ENCODE peak calls at places on chromosomes 1 and 21, in nine cellular contexts. One of them, this sample, is unnamed.

GRCh38 chr1:157399984-157400382 is 152.3 kb downstream of the FCRL5 start:
- DNase-seq in iPS-NIHi11: no peak
- DNase-seq in dermis microvascular lymphatic vessel endothelial cell: no peak
- DNase-seq in T-cell: peak; percentile 12
- DNase-seq in naive thymus-derived CD8-positive, alpha-beta T cell: no peak
- DNase-seq in progenitor cell of endocrine pancreas: no peak
- DNase-seq in GM12865: peak; percentile 62
- DNase-seq in astrocyte of the cerebellum: no peak
- DNase-seq in CD8-positive, alpha-beta memory T cell: no peak
- DNase-seq in this sample: no peak

GRCh38 chr1:231369282-231369681 is 31.2 kb downstream of the SPRTN start:
- DNase-seq in dermis microvascular lymphatic vessel endothelial cell: no peak
- DNase-seq in GM12865: no peak
- DNase-seq in CD8-positive, alpha-beta memory T cell: no peak
- DNase-seq in T-cell: no peak
- DNase-seq in progenitor cell of endocrine pancreas: no peak
- DNase-seq in naive thymus-derived CD8-positive, alpha-beta T cell: no peak
- DNase-seq in iPS-NIHi11: no peak
- DNase-seq in astrocyte of the cerebellum: no peak
- DNase-seq in this sample: no peak

GRCh38 chr1:29513357-29513756 is 277.0 kb downstream of the PTPRU start:
- DNase-seq in GM12865: peak; percentile 53
- DNase-seq in iPS-NIHi11: peak; percentile 73
- DNase-seq in naive thymus-derived CD8-positive, alpha-beta T cell: no peak
- DNase-seq in dermis microvascular lymphatic vessel endothelial cell: peak; percentile 31
- DNase-seq in progenitor cell of endocrine pancreas: no peak
- DNase-seq in CD8-positive, alpha-beta memory T cell: no peak
- DNase-seq in T-cell: no peak
- DNase-seq in astrocyte of the cerebellum: peak; percentile 42
- DNase-seq in this sample: peak; percentile 56

GRCh38 chr1:33234131-33234530 is 22.2 kb upstream of the ZNF362 start:
- DNase-seq in astrocyte of the cerebellum: no peak
- DNase-seq in T-cell: no peak
- DNase-seq in iPS-NIHi11: no peak
- DNase-seq in GM12865: no peak
- DNase-seq in progenitor cell of endocrine pancreas: no peak
- DNase-seq in dermis microvascular lymphatic vessel endothelial cell: no peak
- DNase-seq in naive thymus-derived CD8-positive, alpha-beta T cell: no peak
- DNase-seq in CD8-positive, alpha-beta memory T cell: no peak
- DNase-seq in this sample: no peak

GRCh38 chr1:157252473-157252872 is 114.3 kb upstream of the ETV3 start:
- DNase-seq in CD8-positive, alpha-beta memory T cell: no peak
- DNase-seq in astrocyte of the cerebellum: peak; percentile 39
- DNase-seq in iPS-NIHi11: no peak
- DNase-seq in GM12865: no peak
- DNase-seq in naive thymus-derived CD8-positive, alpha-beta T cell: no peak
- DNase-seq in progenitor cell of endocrine pancreas: no peak
- DNase-seq in T-cell: no peak
- DNase-seq in dermis microvascular lymphatic vessel endothelial cell: no peak
- DNase-seq in this sample: no peak

GRCh38 chr1:152189657-152190442 is 30.8 kb upstream of the RPTN start:
- DNase-seq in naive thymus-derived CD8-positive, alpha-beta T cell: peak; percentile 28
- DNase-seq in T-cell: peak; percentile 59
- DNase-seq in astrocyte of the cerebellum: no peak
- DNase-seq in progenitor cell of endocrine pancreas: no peak
- DNase-seq in dermis microvascular lymphatic vessel endothelial cell: peak; percentile 55
- DNase-seq in CD8-positive, alpha-beta memory T cell: peak; percentile 45
- DNase-seq in GM12865: peak; percentile 71
- DNase-seq in iPS-NIHi11: peak; percentile 38
- DNase-seq in this sample: peak; percentile 41

GRCh38 chr1:211579434-211580302 is 707 bp upstream of the SLC30A1 start:
- DNase-seq in astrocyte of the cerebellum: no peak
- DNase-seq in progenitor cell of endocrine pancreas: no peak
- DNase-seq in iPS-NIHi11: no peak
- DNase-seq in CD8-positive, alpha-beta memory T cell: no peak
- DNase-seq in GM12865: no peak
- DNase-seq in dermis microvascular lymphatic vessel endothelial cell: no peak
- DNase-seq in T-cell: peak; percentile 59
- DNase-seq in naive thymus-derived CD8-positive, alpha-beta T cell: peak; percentile 75
- DNase-seq in this sample: no peak

GRCh38 chr1:7234471-7234755 is 449.2 kb downstream of the CAMTA1 start:
- DNase-seq in progenitor cell of endocrine pancreas: no peak
- DNase-seq in GM12865: no peak
- DNase-seq in astrocyte of the cerebellum: no peak
- DNase-seq in naive thymus-derived CD8-positive, alpha-beta T cell: no peak
- DNase-seq in dermis microvascular lymphatic vessel endothelial cell: no peak
- DNase-seq in T-cell: no peak
- DNase-seq in iPS-NIHi11: no peak
- DNase-seq in CD8-positive, alpha-beta memory T cell: no peak
- DNase-seq in this sample: no peak

GRCh38 chr1:172810480-172810879 is 151.6 kb downstream of the FASLG start:
- DNase-seq in T-cell: no peak
- DNase-seq in naive thymus-derived CD8-positive, alpha-beta T cell: no peak
- DNase-seq in iPS-NIHi11: no peak
- DNase-seq in astrocyte of the cerebellum: no peak
- DNase-seq in dermis microvascular lymphatic vessel endothelial cell: no peak
- DNase-seq in CD8-positive, alpha-beta memory T cell: no peak
- DNase-seq in progenitor cell of endocrine pancreas: no peak
- DNase-seq in GM12865: no peak
- DNase-seq in this sample: no peak

GRCh38 chr1:40132383-40133121 is 28.6 kb upstream of the RLF start:
- DNase-seq in naive thymus-derived CD8-positive, alpha-beta T cell: no peak
- DNase-seq in astrocyte of the cerebellum: no peak
- DNase-seq in GM12865: no peak
- DNase-seq in progenitor cell of endocrine pancreas: no peak
- DNase-seq in T-cell: no peak
- DNase-seq in dermis microvascular lymphatic vessel endothelial cell: no peak
- DNase-seq in iPS-NIHi11: no peak
- DNase-seq in CD8-positive, alpha-beta memory T cell: no peak
- DNase-seq in this sample: no peak

GRCh38 chr1:161864577-161864976 is 98.5 kb downstream of the ATF6 start:
- DNase-seq in iPS-NIHi11: no peak
- DNase-seq in astrocyte of the cerebellum: peak; percentile 44
- DNase-seq in GM12865: no peak
- DNase-seq in T-cell: peak; percentile 7
- DNase-seq in naive thymus-derived CD8-positive, alpha-beta T cell: no peak
- DNase-seq in CD8-positive, alpha-beta memory T cell: no peak
- DNase-seq in progenitor cell of endocrine pancreas: no peak
- DNase-seq in dermis microvascular lymphatic vessel endothelial cell: peak; percentile 18
- DNase-seq in this sample: no peak

GRCh38 chr1:2411801-2412394 is 466 bp downstream of the PEX10 start:
- DNase-seq in iPS-NIHi11: no peak
- DNase-seq in dermis microvascular lymphatic vessel endothelial cell: no peak
- DNase-seq in progenitor cell of endocrine pancreas: no peak
- DNase-seq in T-cell: no peak
- DNase-seq in naive thymus-derived CD8-positive, alpha-beta T cell: no peak
- DNase-seq in GM12865: no peak
- DNase-seq in CD8-positive, alpha-beta memory T cell: peak; percentile 27
- DNase-seq in astrocyte of the cerebellum: no peak
- DNase-seq in this sample: no peak

GRCh38 chr1:243345205-243345604 is 89.4 kb downstream of the SDCCAG8 start:
- DNase-seq in naive thymus-derived CD8-positive, alpha-beta T cell: no peak
- DNase-seq in astrocyte of the cerebellum: peak; percentile 11
- DNase-seq in progenitor cell of endocrine pancreas: no peak
- DNase-seq in iPS-NIHi11: no peak
- DNase-seq in GM12865: peak; percentile 5
- DNase-seq in T-cell: no peak
- DNase-seq in dermis microvascular lymphatic vessel endothelial cell: no peak
- DNase-seq in CD8-positive, alpha-beta memory T cell: no peak
- DNase-seq in this sample: no peak

GRCh38 chr1:201307239-201307638 is 23.9 kb downstream of the PKP1 start:
- DNase-seq in progenitor cell of endocrine pancreas: no peak
- DNase-seq in naive thymus-derived CD8-positive, alpha-beta T cell: no peak
- DNase-seq in iPS-NIHi11: no peak
- DNase-seq in T-cell: no peak
- DNase-seq in CD8-positive, alpha-beta memory T cell: no peak
- DNase-seq in astrocyte of the cerebellum: no peak
- DNase-seq in dermis microvascular lymphatic vessel endothelial cell: no peak
- DNase-seq in GM12865: no peak
- DNase-seq in this sample: no peak

GRCh38 chr1:242016518-242016917 is 17.6 kb upstream of the MAP1LC3C start:
- DNase-seq in dermis microvascular lymphatic vessel endothelial cell: no peak
- DNase-seq in CD8-positive, alpha-beta memory T cell: no peak
- DNase-seq in T-cell: no peak
- DNase-seq in iPS-NIHi11: no peak
- DNase-seq in astrocyte of the cerebellum: no peak
- DNase-seq in GM12865: no peak
- DNase-seq in progenitor cell of endocrine pancreas: no peak
- DNase-seq in naive thymus-derived CD8-positive, alpha-beta T cell: no peak
- DNase-seq in this sample: no peak

GRCh38 chr1:89957063-89957462 is 37.8 kb upstream of the ZNF326 start:
- DNase-seq in CD8-positive, alpha-beta memory T cell: no peak
- DNase-seq in GM12865: no peak
- DNase-seq in astrocyte of the cerebellum: no peak
- DNase-seq in T-cell: peak; percentile 12
- DNase-seq in dermis microvascular lymphatic vessel endothelial cell: no peak
- DNase-seq in naive thymus-derived CD8-positive, alpha-beta T cell: no peak
- DNase-seq in iPS-NIHi11: no peak
- DNase-seq in progenitor cell of endocrine pancreas: no peak
- DNase-seq in this sample: no peak

GRCh38 chr21:42213082-42213774 is 5.7 kb upstream of the ABCG1 start:
- DNase-seq in iPS-NIHi11: no peak
- DNase-seq in T-cell: no peak
- DNase-seq in GM12865: no peak
- DNase-seq in dermis microvascular lymphatic vessel endothelial cell: no peak
- DNase-seq in CD8-positive, alpha-beta memory T cell: no peak
- DNase-seq in naive thymus-derived CD8-positive, alpha-beta T cell: no peak
- DNase-seq in progenitor cell of endocrine pancreas: no peak
- DNase-seq in astrocyte of the cerebellum: no peak
- DNase-seq in this sample: no peak

GRCh38 chr1:240190881-240191385 is 99.2 kb downstream of the FMN2 start:
- DNase-seq in T-cell: no peak
- DNase-seq in progenitor cell of endocrine pancreas: no peak
- DNase-seq in dermis microvascular lymphatic vessel endothelial cell: no peak
- DNase-seq in CD8-positive, alpha-beta memory T cell: no peak
- DNase-seq in iPS-NIHi11: no peak
- DNase-seq in astrocyte of the cerebellum: peak; percentile 99
- DNase-seq in GM12865: peak; percentile 14
- DNase-seq in naive thymus-derived CD8-positive, alpha-beta T cell: no peak
- DNase-seq in this sample: no peak

GRCh38 chr1:89532228-89532627 is 7.6 kb downstream of the LRRC8B start:
- DNase-seq in naive thymus-derived CD8-positive, alpha-beta T cell: no peak
- DNase-seq in progenitor cell of endocrine pancreas: no peak
- DNase-seq in CD8-positive, alpha-beta memory T cell: no peak
- DNase-seq in GM12865: no peak
- DNase-seq in dermis microvascular lymphatic vessel endothelial cell: no peak
- DNase-seq in T-cell: no peak
- DNase-seq in iPS-NIHi11: no peak
- DNase-seq in astrocyte of the cerebellum: no peak
- DNase-seq in this sample: no peak

GRCh38 chr1:98659879-98660278 is 1.6 kb upstream of the SNX7 start:
- DNase-seq in dermis microvascular lymphatic vessel endothelial cell: no peak
- DNase-seq in CD8-positive, alpha-beta memory T cell: no peak
- DNase-seq in GM12865: no peak
- DNase-seq in astrocyte of the cerebellum: no peak
- DNase-seq in naive thymus-derived CD8-positive, alpha-beta T cell: no peak
- DNase-seq in progenitor cell of endocrine pancreas: no peak
- DNase-seq in T-cell: no peak
- DNase-seq in iPS-NIHi11: no peak
- DNase-seq in this sample: no peak

GRCh38 chr1:109281680-109282496 is 1.1 kb downstream of the PSRC1 start:
- DNase-seq in astrocyte of the cerebellum: no peak
- DNase-seq in progenitor cell of endocrine pancreas: no peak
- DNase-seq in GM12865: no peak
- DNase-seq in CD8-positive, alpha-beta memory T cell: no peak
- DNase-seq in naive thymus-derived CD8-positive, alpha-beta T cell: no peak
- DNase-seq in dermis microvascular lymphatic vessel endothelial cell: no peak
- DNase-seq in iPS-NIHi11: no peak
- DNase-seq in T-cell: no peak
- DNase-seq in this sample: no peak

GRCh38 chr1:117093091-117093534 is 28.4 kb downstream of the TRIM45 start:
- DNase-seq in dermis microvascular lymphatic vessel endothelial cell: peak; percentile 30
- DNase-seq in naive thymus-derived CD8-positive, alpha-beta T cell: no peak
- DNase-seq in CD8-positive, alpha-beta memory T cell: no peak
- DNase-seq in T-cell: no peak
- DNase-seq in progenitor cell of endocrine pancreas: no peak
- DNase-seq in astrocyte of the cerebellum: peak; percentile 93
- DNase-seq in iPS-NIHi11: peak; percentile 34
- DNase-seq in GM12865: no peak
- DNase-seq in this sample: peak; percentile 97

This sample was measured in glomerular endothelial cell.